ENCODE peak calls at places on chromosomes 3 and 15, in five cellular contexts. J, M, S, T and D are unnamed samples.

GRCh38 chr15:48481802-48482201 is 150.6 kb downstream of the DUT start:
- DNase-seq in J (no peak), M (no peak), S (no peak), T (no peak), D (no peak)

GRCh38 chr3:72625616-72626337 is 222.5 kb downstream of the SHQ1 start:
- DNase-seq in J (peak; percentile 79), M (no peak), S (no peak), T (no peak), D (no peak)

GRCh38 chr15:77580991-77581682 is 51.6 kb downstream of the LINGO1 start:
- DNase-seq in J (no peak), M (no peak), S (no peak), T (no peak), D (peak; percentile 52)

GRCh38 chr3:159263750-159264561 is 462.1 kb downstream of the MFSD1 start:
- DNase-seq in J (peak; percentile 47), M (no peak), S (peak; percentile 61), T (peak; percentile 57), D (no peak)

GRCh38 chr3:16303037-16303436 is 38.0 kb downstream of the OXNAD1 start:
- DNase-seq in J (no peak), M (no peak), S (no peak), T (no peak), D (no peak)

GRCh38 chr3:83500422-83500821 is 1458.4 kb upstream of the CADM2 start:
- DNase-seq in J (peak; percentile 33), M (no peak), S (no peak), T (no peak), D (no peak)

GRCh38 chr3:30496496-30496966 is 109.9 kb upstream of the TGFBR2 start:
- DNase-seq in J (no peak), M (peak; percentile 37), S (no peak), T (no peak), D (no peak)

GRCh38 chr3:100316656-100317069 is 17.9 kb upstream of the NIT2 start:
- DNase-seq in J (peak; percentile 71), M (peak; percentile 34), S (peak; percentile 36), T (peak; percentile 52), D (no peak)

GRCh38 chr3:13653631-13654279 is 104.8 kb downstream of the FBLN2 start:
- DNase-seq in J (no peak), M (no peak), S (no peak), T (no peak), D (no peak)

GRCh38 chr3:8328971-8329370 is 172.7 kb upstream of the LMCD1 start:
- DNase-seq in J (no peak), M (no peak), S (no peak), T (no peak), D (no peak)

GRCh38 chr15:66766282-66767228 is 64.5 kb downstream of the SMAD6 start:
- DNase-seq in J (peak; percentile 73), M (no peak), S (no peak), T (no peak), D (no peak)

GRCh38 chr15:39188930-39189329 is 391.9 kb upstream of the THBS1 start:
- DNase-seq in J (peak; percentile 80), M (no peak), S (no peak), T (no peak), D (no peak)

GRCh38 chr3:72791132-72791531 is 57.1 kb downstream of the SHQ1 start:
- DNase-seq in J (no peak), M (no peak), S (no peak), T (no peak), D (no peak)

GRCh38 chr3:156819842-156820686 is 6.1 kb upstream of the LEKR1 start:
- DNase-seq in J (no peak), M (no peak), S (no peak), T (no peak), D (no peak)

GRCh38 chr3:61299981-61300380 is 48.7 kb upstream of the FHIT start:
- DNase-seq in J (no peak), M (no peak), S (no peak), T (no peak), D (no peak)

GRCh38 chr15:77944002-77944867 is 133.3 kb downstream of the TBC1D2B start:
- DNase-seq in J (peak; percentile 68), M (peak; percentile 79), S (peak; percentile 91), T (peak; percentile 88), D (no peak)

GRCh38 chr3:160661660-160662059 is 15.3 kb upstream of the ARL14 start:
- DNase-seq in J (no peak), M (no peak), S (peak; percentile 73), T (peak; percentile 30), D (no peak)

GRCh38 chr15:69807752-69808151 is 290.0 kb downstream of the TLE3 start:
- DNase-seq in J (peak; percentile 22), M (no peak), S (no peak), T (no peak), D (no peak)

GRCh38 chr3:169387751-169388696 is 275.5 kb downstream of the MECOM start:
- DNase-seq in J (peak; percentile 1), M (peak; percentile 13), S (peak; percentile 22), T (no peak), D (no peak)

GRCh38 chr15:51319539-51319938 is 18.9 kb downstream of the CYP19A1 start:
- DNase-seq in J (no peak), M (no peak), S (no peak), T (no peak), D (no peak)

GRCh38 chr15:52464478-52464877 is 64.2 kb downstream of the MYO5A start:
- DNase-seq in J (no peak), M (no peak), S (no peak), T (no peak), D (no peak)

GRCh38 chr15:85330941-85331588 is 49.3 kb upstream of the AKAP13 start:
- DNase-seq in J (peak; percentile 95), M (peak; percentile 87), S (peak; percentile 88), T (peak; percentile 92), D (peak; percentile 60)

GRCh38 chr15:41944313-41944940 is 27.9 kb downstream of the EHD4 start:
- DNase-seq in J (peak; percentile 49), M (peak; percentile 66), S (peak; percentile 35), T (peak; percentile 60), D (no peak)

GRCh38 chr3:148937477-148937876 is 53.9 kb upstream of the GYG1 start:
- DNase-seq in J (no peak), M (no peak), S (no peak), T (no peak), D (no peak)

GRCh38 chr3:127226451-127226850 is 33.5 kb downstream of the PRR23E start:
- DNase-seq in J (no peak), M (no peak), S (no peak), T (no peak), D (no peak)

GRCh38 chr3:79846148-79846933 is 78.5 kb upstream of the ROBO1 start:
- DNase-seq in J (peak; percentile 17), M (no peak), S (peak; percentile 24), T (peak; percentile 18), D (no peak)

GRCh38 chr3:31747785-31748184 is 215.1 kb downstream of the STT3B start:
- DNase-seq in J (no peak), M (no peak), S (no peak), T (no peak), D (no peak)

GRCh38 chr15:34964277-34964676 is 5.3 kb downstream of the AQR start:
- DNase-seq in J (no peak), M (no peak), S (no peak), T (no peak), D (no peak)

GRCh38 chr15:92797168-92798052 is 102.7 kb upstream of the CHD2 start:
- DNase-seq in J (peak; percentile 84), M (no peak), S (peak; percentile 89), T (peak; percentile 87), D (no peak)
- H3K27ac ChIP-seq in J (peak overlapping the region; percentile 77), M (peak overlapping the region; percentile 63), S (no peak overlapping the region), T (no peak overlapping the region), D (peak overlapping the region; percentile 53)

GRCh38 chr3:57605683-57606082 is 8.5 kb upstream of the ARF4 start:
- DNase-seq in J (no peak), M (no peak), S (no peak), T (no peak), D (no peak)

GRCh38 chr3:57600195-57600594 is 3.1 kb upstream of the ARF4 start:
- DNase-seq in J (no peak), M (no peak), S (no peak), T (no peak), D (no peak)

DNA sequence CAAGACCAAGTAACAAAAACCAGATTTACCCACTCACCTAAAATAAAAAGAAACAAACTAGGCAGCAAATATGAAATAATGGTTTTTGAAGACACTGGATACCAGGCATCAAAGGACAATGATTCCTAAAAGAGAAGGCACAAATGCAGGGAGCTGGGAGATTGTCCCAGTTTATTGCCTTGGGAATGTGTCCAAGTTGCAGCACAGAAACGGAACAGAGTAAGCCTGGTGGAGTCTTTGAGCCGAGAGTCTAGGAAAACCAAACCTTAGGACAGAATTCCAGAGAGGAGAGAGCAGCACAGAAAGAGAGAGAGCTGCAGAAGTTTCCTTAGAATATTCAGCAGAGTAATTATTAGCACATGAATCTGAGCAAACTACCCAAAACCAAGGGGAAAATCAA is 7.8 kb upstream of the ARF4 start:
- DNase-seq in J (no peak), M (no peak), S (no peak), T (no peak), D (no peak)
- H3K27ac ChIP-seq in J (no peak overlapping the region), M (no peak overlapping the region), S (no peak overlapping the region), T (no peak overlapping the region), D (no peak overlapping the region)

GRCh38 chr15:59335197-59335786 is 37.4 kb downstream of the MYO1E start:
- DNase-seq in J (no peak), M (no peak), S (no peak), T (peak; percentile 5), D (no peak)

GRCh38 chr15:59338414-59338813 is 34.3 kb downstream of the MYO1E start:
- DNase-seq in J (no peak), M (no peak), S (no peak), T (no peak), D (no peak)

GRCh38 chr15:59340325-59340724 is 32.3 kb downstream of the MYO1E start:
- DNase-seq in J (no peak), M (no peak), S (no peak), T (no peak), D (no peak)

GRCh38 chr15:59344311-59344710 is 28.4 kb downstream of the MYO1E start:
- DNase-seq in J (no peak), M (no peak), S (no peak), T (no peak), D (no peak)

DNA sequence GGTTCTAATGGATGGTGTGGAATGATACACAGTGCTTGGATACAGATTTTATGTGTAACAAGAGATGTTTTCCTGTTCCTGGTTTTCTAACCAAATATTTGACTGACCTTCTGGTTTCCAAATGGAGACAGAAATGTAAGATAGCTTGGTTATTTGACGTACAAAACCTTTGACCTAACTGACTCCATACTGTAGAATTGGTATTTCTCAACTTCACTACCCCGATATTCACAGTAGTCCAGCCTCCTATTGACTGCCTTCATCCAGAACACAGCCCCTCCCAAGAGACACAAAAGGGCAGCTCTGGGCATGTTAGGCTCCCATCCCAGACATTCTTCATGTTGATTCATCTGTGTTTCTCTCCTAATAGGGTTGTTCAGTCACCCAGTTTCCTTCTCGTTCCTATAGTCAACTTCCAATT is 33.4 kb downstream of the MYO1E start:
- DNase-seq in J (peak; percentile 64), M (no peak), S (no peak), T (no peak), D (no peak)
- H3K27ac ChIP-seq in J (peak overlapping the region; percentile 26), M (no peak overlapping the region), S (no peak overlapping the region), T (no peak overlapping the region), D (no peak overlapping the region)

DNA sequence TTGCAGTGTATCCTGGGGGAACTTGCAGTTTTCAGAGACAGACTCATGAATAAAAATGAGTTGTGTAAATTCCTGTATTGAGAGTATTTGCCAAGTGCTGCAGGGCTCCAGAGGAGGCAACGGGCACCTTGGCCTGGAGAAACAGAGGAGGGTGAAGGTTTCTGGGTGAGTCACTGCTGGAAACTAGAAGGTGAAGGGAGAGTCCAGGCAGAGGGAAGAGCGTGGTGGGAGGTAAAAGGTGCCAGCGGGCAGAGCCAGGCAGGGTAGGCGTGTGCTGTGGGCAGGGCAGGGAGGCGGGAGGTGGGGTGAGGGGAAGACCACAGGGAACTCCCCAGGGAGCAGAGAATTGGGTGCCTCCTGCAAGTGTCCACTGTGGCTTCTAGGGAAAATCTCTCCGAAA is 120.8 kb downstream of the SLCO3A1 start:
- DNase-seq in J (no peak), M (no peak), S (no peak), T (no peak), D (no peak)
- H3K27ac ChIP-seq in J (no peak overlapping the region), M (no peak overlapping the region), S (no peak overlapping the region), T (no peak overlapping the region), D (no peak overlapping the region)